ENCODE peak calls at places on chromosomes 4 and X, in eight cellular contexts. One of them, this sample, is unnamed.

GRCh38 chrX:40056420-40056819 is 41.3 kb downstream of the BCOR start:
- DNase-seq in tibial nerve: no peak
- DNase-seq in suprapubic skin: no peak
- DNase-seq in transverse colon: no peak
- DNase-seq in stomach: no peak
- DNase-seq in K562: no peak
- DNase-seq in A549: no peak
- DNase-seq in ovary: no peak
- DNase-seq in this sample: no peak

GRCh38 chr4:127782025-127782274 is 172 bp upstream of the HSPA4L start:
- DNase-seq in transverse colon: peak
- DNase-seq in A549: peak
- DNase-seq in stomach: peak
- DNase-seq in suprapubic skin: peak
- DNase-seq in K562: peak
- DNase-seq in tibial nerve: peak
- DNase-seq in ovary: no peak
- DNase-seq in this sample: no peak

GRCh38 chr4:54231419-54232150 is 2.5 kb downstream of the PDGFRA start:
- DNase-seq in A549: no peak
- DNase-seq in K562: no peak
- DNase-seq in tibial nerve: no peak
- DNase-seq in ovary: peak
- DNase-seq in transverse colon: no peak
- DNase-seq in stomach: no peak
- DNase-seq in suprapubic skin: peak
- DNase-seq in this sample: no peak

GRCh38 chr4:76554630-76555029 is 119.6 kb downstream of the SHROOM3 start:
- DNase-seq in ovary: no peak
- DNase-seq in stomach: no peak
- DNase-seq in tibial nerve: no peak
- DNase-seq in suprapubic skin: no peak
- DNase-seq in transverse colon: no peak
- DNase-seq in A549: no peak
- DNase-seq in K562: no peak
- DNase-seq in this sample: no peak

GRCh38 chr4:134540588-134540987 is 339.0 kb upstream of the PABPC4L start:
- DNase-seq in K562: no peak
- DNase-seq in suprapubic skin: no peak
- DNase-seq in tibial nerve: no peak
- DNase-seq in stomach: no peak
- DNase-seq in A549: no peak
- DNase-seq in transverse colon: no peak
- DNase-seq in ovary: no peak
- DNase-seq in this sample: no peak

GRCh38 chr4:76156635-76157034 is 8.4 kb upstream of the NUP54 start:
- DNase-seq in ovary: no peak
- DNase-seq in suprapubic skin: no peak
- DNase-seq in A549: no peak
- DNase-seq in transverse colon: no peak
- DNase-seq in tibial nerve: no peak
- DNase-seq in stomach: no peak
- DNase-seq in K562: no peak
- DNase-seq in this sample: no peak

GRCh38 chrX:85851418-85851817 is 195.9 kb downstream of the CHM start:
- DNase-seq in stomach: peak
- DNase-seq in A549: peak
- DNase-seq in K562: peak
- DNase-seq in ovary: no peak
- DNase-seq in tibial nerve: no peak
- DNase-seq in suprapubic skin: no peak
- DNase-seq in transverse colon: peak
- DNase-seq in this sample: no peak

GRCh38 chr4:184201179-184201578 is 16.5 kb downstream of the ENPP6 start:
- DNase-seq in tibial nerve: no peak
- DNase-seq in A549: no peak
- DNase-seq in ovary: no peak
- DNase-seq in stomach: peak
- DNase-seq in transverse colon: no peak
- DNase-seq in suprapubic skin: no peak
- DNase-seq in K562: no peak
- DNase-seq in this sample: no peak

GRCh38 chr4:113952452-113953029 is 26.9 kb downstream of the ARSJ start:
- DNase-seq in tibial nerve: no peak
- DNase-seq in ovary: no peak
- DNase-seq in A549: peak
- DNase-seq in transverse colon: no peak
- DNase-seq in K562: peak
- DNase-seq in suprapubic skin: no peak
- DNase-seq in stomach: no peak
- DNase-seq in this sample: no peak

GRCh38 chr4:26058537-26058936 is 144.5 kb downstream of the SMIM20 start:
- DNase-seq in suprapubic skin: no peak
- DNase-seq in ovary: no peak
- DNase-seq in transverse colon: no peak
- DNase-seq in K562: no peak
- DNase-seq in A549: no peak
- DNase-seq in stomach: peak
- DNase-seq in tibial nerve: no peak
- DNase-seq in this sample: no peak

GRCh38 chr4:95431678-95432077 is 117.1 kb downstream of the UNC5C start:
- DNase-seq in suprapubic skin: no peak
- DNase-seq in A549: no peak
- DNase-seq in tibial nerve: no peak
- DNase-seq in K562: no peak
- DNase-seq in stomach: no peak
- DNase-seq in ovary: no peak
- DNase-seq in transverse colon: no peak
- DNase-seq in this sample: no peak

GRCh38 chrX:107894038-107894437 is 68.4 kb downstream of the MID2 start:
- DNase-seq in suprapubic skin: no peak
- DNase-seq in stomach: no peak
- DNase-seq in A549: peak
- DNase-seq in ovary: no peak
- DNase-seq in transverse colon: no peak
- DNase-seq in K562: peak
- DNase-seq in tibial nerve: no peak
- DNase-seq in this sample: no peak

GRCh38 chr4:67201334-67201733 is 344.0 kb downstream of the CENPC start:
- DNase-seq in transverse colon: no peak
- DNase-seq in tibial nerve: no peak
- DNase-seq in A549: no peak
- DNase-seq in ovary: no peak
- DNase-seq in K562: no peak
- DNase-seq in suprapubic skin: no peak
- DNase-seq in stomach: no peak
- DNase-seq in this sample: no peak

GRCh38 chr4:116073051-116073450 is 959.6 kb upstream of the NDST4 start:
- DNase-seq in K562: no peak
- DNase-seq in A549: no peak
- DNase-seq in transverse colon: no peak
- DNase-seq in stomach: no peak
- DNase-seq in ovary: no peak
- DNase-seq in suprapubic skin: no peak
- DNase-seq in tibial nerve: no peak
- DNase-seq in this sample: no peak

GRCh38 chrX:18709833-18710232 is 2.4 kb downstream of the PPEF1 start:
- DNase-seq in K562: no peak
- DNase-seq in suprapubic skin: no peak
- DNase-seq in A549: no peak
- DNase-seq in stomach: no peak
- DNase-seq in transverse colon: no peak
- DNase-seq in ovary: no peak
- DNase-seq in tibial nerve: no peak
- DNase-seq in this sample: no peak
- TF ChIP-seq CTCF in K562: no peak
- TF ChIP-seq CTCF in suprapubic skin: no peak
- TF ChIP-seq CTCF in A549: no peak
- TF ChIP-seq CTCF in stomach: no peak
- TF ChIP-seq CTCF in transverse colon: no peak
- TF ChIP-seq CTCF in ovary: no peak
- TF ChIP-seq CTCF in tibial nerve: no peak
- TF ChIP-seq CTCF in this sample: no peak

GRCh38 chr4:164959896-164960295 is 17.6 kb downstream of the TRIM61 start:
- DNase-seq in K562: no peak
- DNase-seq in ovary: no peak
- DNase-seq in tibial nerve: no peak
- DNase-seq in suprapubic skin: no peak
- DNase-seq in A549: no peak
- DNase-seq in stomach: no peak
- DNase-seq in transverse colon: no peak
- DNase-seq in this sample: no peak

GRCh38 chr4:164955107-164955805 is 22.2 kb downstream of the TRIM61 start:
- DNase-seq in K562: no peak
- DNase-seq in suprapubic skin: no peak
- DNase-seq in tibial nerve: no peak
- DNase-seq in transverse colon: no peak
- DNase-seq in stomach: no peak
- DNase-seq in A549: no peak
- DNase-seq in ovary: no peak
- DNase-seq in this sample: no peak

GRCh38 chr4:164952551-164952950 is 24.9 kb downstream of the TRIM61 start:
- DNase-seq in suprapubic skin: no peak
- DNase-seq in ovary: no peak
- DNase-seq in tibial nerve: no peak
- DNase-seq in K562: no peak
- DNase-seq in stomach: no peak
- DNase-seq in transverse colon: no peak
- DNase-seq in A549: no peak
- DNase-seq in this sample: no peak

GRCh38 chr4:164956766-164957643 is 20.5 kb downstream of the TRIM61 start:
- DNase-seq in ovary: peak
- DNase-seq in suprapubic skin: peak
- DNase-seq in transverse colon: peak
- DNase-seq in A549: peak
- DNase-seq in K562: peak
- DNase-seq in stomach: peak
- DNase-seq in tibial nerve: peak
- DNase-seq in this sample: no peak
- TF ChIP-seq POLR2A in ovary: no peak
- TF ChIP-seq POLR2A in suprapubic skin: no peak
- TF ChIP-seq POLR2A in transverse colon: no peak
- TF ChIP-seq POLR2A in A549: peak
- TF ChIP-seq POLR2A in K562: no peak
- TF ChIP-seq POLR2A in stomach: no peak
- TF ChIP-seq POLR2A in tibial nerve: peak
- TF ChIP-seq POLR2A in this sample: no peak

GRCh38 chrX:135707880-135708279 is 5.6 kb upstream of the CT45A1 start:
- DNase-seq in stomach: no peak
- DNase-seq in A549: peak
- DNase-seq in transverse colon: peak
- DNase-seq in tibial nerve: no peak
- DNase-seq in ovary: no peak
- DNase-seq in suprapubic skin: no peak
- DNase-seq in K562: peak
- DNase-seq in this sample: no peak
- TF ChIP-seq EP300 in stomach: no peak
- TF ChIP-seq EP300 in A549: no peak
- TF ChIP-seq EP300 in transverse colon: no peak
- TF ChIP-seq EP300 in tibial nerve: no peak
- TF ChIP-seq EP300 in ovary: no peak
- TF ChIP-seq EP300 in suprapubic skin: no peak
- TF ChIP-seq EP300 in K562: no peak
- TF ChIP-seq EP300 in this sample: no peak

DNA sequence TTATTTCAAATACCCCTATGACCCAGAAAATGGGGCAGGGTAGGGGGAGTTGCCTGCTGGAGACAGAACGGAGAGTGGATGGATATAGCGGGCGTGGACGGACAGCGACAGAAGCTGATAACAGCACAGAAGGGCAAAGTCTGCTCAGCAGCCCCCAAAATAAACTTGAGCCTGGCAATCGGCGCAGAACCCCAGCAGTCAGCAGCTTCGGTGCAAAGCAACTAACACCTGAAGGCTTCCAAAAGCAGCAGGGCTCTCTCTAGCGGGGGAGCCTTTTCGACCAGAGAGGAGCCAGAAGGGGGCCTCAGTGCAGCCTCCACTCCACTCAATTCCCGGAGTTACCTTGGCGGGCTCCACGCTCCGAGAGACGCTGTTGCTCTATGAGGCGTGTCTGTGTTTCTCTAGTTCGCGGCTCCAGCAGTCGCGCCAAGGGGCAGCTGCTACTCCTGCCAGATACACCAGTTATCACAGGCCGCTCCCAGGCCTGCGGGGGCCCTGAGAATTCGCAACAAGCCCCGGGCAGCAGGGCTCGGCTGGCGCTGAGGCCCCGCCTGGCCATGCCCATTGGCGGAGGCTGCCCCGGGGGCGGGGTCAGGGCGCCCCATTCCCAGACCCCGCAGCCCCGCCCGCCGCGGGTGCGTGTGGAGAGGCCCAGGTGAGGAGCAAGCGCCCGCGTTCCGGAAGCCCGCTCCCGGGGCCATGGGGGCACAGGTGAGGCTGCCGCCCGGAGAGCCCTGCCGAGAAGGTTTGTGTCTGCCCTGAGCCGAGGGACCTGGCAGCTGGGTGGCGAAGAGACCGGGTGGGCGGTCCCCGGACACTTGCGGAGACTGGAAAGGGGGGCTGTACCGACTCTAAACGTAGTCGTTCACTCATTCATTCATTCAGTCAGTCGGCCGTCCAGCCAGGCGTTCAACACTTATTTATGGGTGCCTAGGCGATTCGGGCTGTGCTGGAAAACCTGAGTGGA is at the start of the genes CNGA1 and NIPAL1:
- DNase-seq in ovary: peak
- DNase-seq in A549: peak
- DNase-seq in stomach: peak
- DNase-seq in transverse colon: peak
- DNase-seq in suprapubic skin: peak
- DNase-seq in tibial nerve: peak
- DNase-seq in K562: peak
- DNase-seq in this sample: no peak
- TF ChIP-seq CTCF in ovary: no peak
- TF ChIP-seq CTCF in A549: peak
- TF ChIP-seq CTCF in stomach: no peak
- TF ChIP-seq CTCF in transverse colon: no peak
- TF ChIP-seq CTCF in suprapubic skin: no peak
- TF ChIP-seq CTCF in tibial nerve: peak
- TF ChIP-seq CTCF in K562: peak
- TF ChIP-seq CTCF in this sample: no peak

This sample was measured in esophagus muscularis mucosa.